ENCODE peak calls at places on chromosomes 16 and 17, in seven cellular contexts. Y is uterus; V is cardiac muscle cell; R is H1; C is HCT116; A is CD4-positive, alpha-beta T cell; H is dorsolateral prefrontal cortex. D is an unnamed sample.

GRCh38 chr16:80167657-80168056 is 373.1 kb upstream of the DYNLRB2 start:
- DNase-seq in Y (no peak), V (no peak), R (no peak), C (no peak), A (no peak), H (no peak), D (peak; percentile 69)

GRCh38 chr16:28210979-28211505 is 723 bp downstream of the XPO6 start:
- DNase-seq in Y (peak; percentile 57), V (peak; percentile 72), R (peak; percentile 54), C (no peak), A (peak; percentile 71), H (peak; percentile 46), D (peak; percentile 77)

GRCh38 chr16:65224994-65225393 is 103.1 kb upstream of the CDH11 start:
- DNase-seq in Y (no peak), V (no peak), R (no peak), C (no peak), A (no peak), H (no peak), D (no peak)

GRCh38 chr16:2471016-2471652 is at the start of gene NTN3:
- DNase-seq in Y (no peak), V (no peak), R (peak; percentile 73), C (no peak), A (no peak), H (no peak), D (no peak)

GRCh38 chr17:16259926-16260325 is 42.9 kb downstream of the PIGL start:
- DNase-seq in Y (no peak), V (no peak), R (no peak), C (no peak), A (no peak), H (no peak), D (no peak)

GRCh38 chr16:70348991-70349390 is 2.3 kb downstream of the DDX19A start:
- DNase-seq in Y (no peak), V (peak; percentile 75), R (no peak), C (no peak), A (no peak), H (no peak), D (no peak)

GRCh38 chr17:52751051-52751450 is 592.5 kb upstream of the CA10 start:
- DNase-seq in Y (no peak), V (no peak), R (no peak), C (no peak), A (no peak), H (no peak), D (no peak)

GRCh38 chr16:86296263-86296662 is 214.1 kb upstream of the FOXF1 start:
- DNase-seq in Y (no peak), V (no peak), R (no peak), C (no peak), A (no peak), H (no peak), D (no peak)

GRCh38 chr16:81927561-81928185 is 83.6 kb downstream of the SDR42E1 start:
- DNase-seq in Y (no peak), V (no peak), R (peak; percentile 10), C (no peak), A (no peak), H (no peak), D (no peak)

GRCh38 chr16:82782715-82783251 is 156.0 kb downstream of the CDH13 start:
- DNase-seq in Y (peak; percentile 35), V (no peak), R (peak; percentile 50), C (no peak), A (no peak), H (no peak), D (no peak)

GRCh38 chr17:59154721-59155438 is at the start of gene SKA2:
- DNase-seq in Y (peak; percentile 95), V (peak; percentile 100), R (peak; percentile 92), C (no peak), A (peak; percentile 94), H (peak; percentile 98), D (peak; percentile 93)

GRCh38 chr16:78256686-78257375 is 157.4 kb downstream of the WWOX start:
- DNase-seq in Y (no peak), V (no peak), R (no peak), C (no peak), A (no peak), H (no peak), D (no peak)

GRCh38 chr16:2236362-2237075 is at the start of gene DNASE1L2:
- DNase-seq in Y (no peak), V (peak; percentile 41), R (peak; percentile 79), C (no peak), A (no peak), H (no peak), D (peak; percentile 49)

GRCh38 chr16:85724126-85724879 is 26.6 kb downstream of the C16orf74 start:
- DNase-seq in Y (no peak), V (no peak), R (no peak), C (no peak), A (no peak), H (no peak), D (no peak)

GRCh38 chr17:72145972-72146755 is 25.3 kb downstream of the SOX9 start:
- DNase-seq in Y (no peak), V (no peak), R (no peak), C (no peak), A (no peak), H (no peak), D (no peak)

GRCh38 chr16:3909791-3910583 is 29.5 kb upstream of the CREBBP start:
- DNase-seq in Y (no peak), V (no peak), R (no peak), C (no peak), A (no peak), H (no peak), D (no peak)

GRCh38 chr16:48129926-48130325 is 25.9 kb downstream of the ABCC12 start:
- DNase-seq in Y (no peak), V (no peak), R (no peak), C (no peak), A (no peak), H (no peak), D (no peak)

GRCh38 chr16:48125888-48126287 is 29.9 kb downstream of the ABCC12 start:
- DNase-seq in Y (no peak), V (no peak), R (no peak), C (no peak), A (no peak), H (no peak), D (no peak)

GRCh38 chr16:48128769-48129168 is 27.0 kb downstream of the ABCC12 start:
- DNase-seq in Y (no peak), V (no peak), R (no peak), C (no peak), A (no peak), H (no peak), D (no peak)

GRCh38 chr16:48124266-48124665 is 31.5 kb downstream of the ABCC12 start:
- DNase-seq in Y (no peak), V (no peak), R (no peak), C (no peak), A (no peak), H (no peak), D (no peak)

DNA sequence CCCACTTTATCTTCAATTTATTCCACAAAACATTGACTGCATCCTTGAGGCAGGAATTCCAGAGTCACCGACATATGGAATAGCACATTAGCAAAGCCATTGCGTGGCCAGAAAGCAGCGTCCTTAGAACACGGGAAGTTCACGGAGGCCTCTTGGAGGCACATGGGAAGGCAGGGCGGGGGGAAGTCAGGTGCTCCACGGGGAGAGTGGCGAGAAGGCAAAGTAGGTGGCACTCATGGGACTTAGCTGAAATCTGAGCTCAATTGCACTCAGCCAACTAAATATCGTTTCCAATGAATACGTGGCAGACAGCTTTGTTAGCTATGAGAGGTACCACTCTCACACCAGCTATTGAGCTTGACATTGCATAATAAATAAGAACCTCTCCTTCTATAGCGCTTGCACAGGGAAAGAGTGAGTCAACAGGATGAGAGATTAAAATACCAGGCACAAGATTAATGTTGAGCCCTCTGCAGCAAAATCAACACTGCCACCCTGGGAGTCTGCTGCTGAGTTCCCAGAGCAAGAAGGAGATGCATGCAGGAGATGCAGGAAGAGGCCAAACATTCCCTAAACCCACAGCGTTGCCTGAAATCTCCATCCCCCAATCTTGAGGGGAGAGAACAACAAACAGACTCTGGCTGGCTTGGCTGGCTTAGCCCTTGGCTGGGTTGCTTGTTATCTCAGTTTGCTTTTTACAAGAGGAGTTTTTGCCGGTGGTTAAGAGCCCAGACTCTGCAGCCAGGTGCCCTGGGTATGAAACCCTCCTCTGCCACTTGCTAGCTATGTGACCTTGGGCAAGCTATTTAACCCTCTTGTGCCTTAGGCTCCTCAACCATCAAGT is 28.8 kb downstream of the ABCC12 start:
- DNase-seq in Y (no peak), V (peak; percentile 98), R (no peak), C (no peak), A (no peak), H (no peak), D (peak; percentile 64)
- H3K27ac ChIP-seq in Y (no peak overlapping the region), V (no peak overlapping the region), R (no peak overlapping the region), C (no peak overlapping the region), A (no peak overlapping the region), H (no peak overlapping the region), D (peak overlapping the region; percentile 52)

GRCh38 chr16:89489040-89489721 is 1.2 kb downstream of the ANKRD11 start:
- DNase-seq in Y (peak; percentile 83), V (peak; percentile 98), R (peak; percentile 76), C (peak; percentile 85), A (peak; percentile 82), H (peak; percentile 81), D (peak; percentile 76)
- TF ChIP-seq CTCF in Y (peak; percentile 37), V (no peak), R (peak; percentile 0), C (no peak), A (no peak), H (peak; percentile 20), D (no peak)

GRCh38 chr17:1710807-1711553 is 803 bp upstream of the TLCD2 start:
- DNase-seq in Y (no peak), V (peak; percentile 49), R (peak; percentile 61), C (no peak), A (no peak), H (no peak), D (no peak)

GRCh38 chr17:1711804-1712203 is 1.6 kb upstream of the TLCD2 start:
- DNase-seq in Y (no peak), V (peak; percentile 18), R (no peak), C (no peak), A (no peak), H (no peak), D (no peak)

GRCh38 chr17:1707107-1707506 is 3.1 kb downstream of the TLCD2 start:
- DNase-seq in Y (no peak), V (no peak), R (no peak), C (no peak), A (no peak), H (no peak), D (no peak)

GRCh38 chr17:1709971-1710806 is at the start of gene TLCD2:
- DNase-seq in Y (peak; percentile 80), V (peak; percentile 77), R (peak; percentile 81), C (peak; percentile 36), A (no peak), H (no peak), D (peak; percentile 77)

GRCh38 chr17:1709403-1709891 is 730 bp downstream of the TLCD2 start:
- DNase-seq in Y (no peak), V (peak; percentile 40), R (no peak), C (no peak), A (no peak), H (no peak), D (no peak)
- H3K27ac ChIP-seq in Y (peak overlapping the region; percentile 82), V (no peak overlapping the region), R (no peak overlapping the region), C (no peak overlapping the region), A (no peak overlapping the region), H (no peak overlapping the region), D (peak overlapping the region; percentile 82)

GRCh38 chr17:8223356-8224063 is 13.1 kb upstream of the AURKB start:
- DNase-seq in Y (peak; percentile 66), V (peak; percentile 53), R (peak; percentile 82), C (no peak), A (peak; percentile 52), H (peak; percentile 64), D (peak; percentile 15)
- TF ChIP-seq CTCF in Y (no peak), V (peak; percentile 24), R (no peak), C (no peak), A (no peak), H (peak; percentile 41), D (no peak)

GRCh38 chr17:41751288-41751687 is 16.8 kb upstream of the HAP1 start:
- DNase-seq in Y (no peak), V (no peak), R (no peak), C (no peak), A (no peak), H (no peak), D (no peak)
- H3K27ac ChIP-seq in Y (no peak overlapping the region), V (peak overlapping the region; percentile 58), R (no peak overlapping the region), C (no peak overlapping the region), A (no peak overlapping the region), H (no peak overlapping the region), D (peak overlapping the region; percentile 50)

D was measured in RWPE1.